ENCODE peak calls at places on chromosomes 4 and X, in six cellular contexts. P, D, R, C, F and U are unnamed samples.

GRCh38 chr4:13963601-13964000 is 336.1 kb upstream of the BOD1L1 start:
- DNase-seq in P (no peak), D (no peak), R (no peak), C (no peak), F (no peak), U (no peak)

GRCh38 chrX:27309406-27309805 is 153.7 kb downstream of the PPP4R3C start:
- DNase-seq in P (no peak), D (no peak), R (no peak), C (no peak), F (no peak), U (no peak)

GRCh38 chr4:132203618-132204017 is 945.5 kb upstream of the PCDH10 start:
- DNase-seq in P (no peak), D (no peak), R (no peak), C (no peak), F (no peak), U (no peak)

GRCh38 chr4:117874241-117874640 is 160.0 kb upstream of the NDST3 start:
- DNase-seq in P (no peak), D (no peak), R (no peak), C (no peak), F (no peak), U (no peak)

GRCh38 chr4:80788798-80789197 is 241.7 kb upstream of the BMP3 start:
- DNase-seq in P (no peak), D (no peak), R (no peak), C (no peak), F (no peak), U (no peak)

GRCh38 chr4:22607382-22607781 is 85.4 kb upstream of the GBA3 start:
- DNase-seq in P (no peak), D (peak), R (peak), C (no peak), F (peak), U (peak)

GRCh38 chr4:100870940-100871772 is 353.3 kb upstream of the EMCN start:
- DNase-seq in P (no peak), D (no peak), R (no peak), C (no peak), F (no peak), U (no peak)

GRCh38 chrX:116009348-116009747 is 161.2 kb upstream of the AGTR2 start:
- DNase-seq in P (no peak), D (no peak), R (no peak), C (no peak), F (no peak), U (no peak)

GRCh38 chr4:93888308-93888707 is 59.8 kb downstream of the ATOH1 start:
- DNase-seq in P (no peak), D (no peak), R (no peak), C (no peak), F (no peak), U (no peak)

GRCh38 chrX:133307094-133307493 is 88.9 kb upstream of the TFDP3 start:
- DNase-seq in P (no peak), D (no peak), R (no peak), C (no peak), F (no peak), U (no peak)

GRCh38 chr4:138919094-138919936 is 96.3 kb upstream of the NOCT start:
- DNase-seq in P (peak), D (peak), R (peak), C (peak), F (peak), U (peak)

GRCh38 chr4:80452768-80453167 is 117.2 kb downstream of the CFAP299 start:
- DNase-seq in P (no peak), D (no peak), R (no peak), C (no peak), F (no peak), U (no peak)

GRCh38 chrX:30570505-30570904 is 7.1 kb downstream of the TASL start:
- DNase-seq in P (no peak), D (peak), R (no peak), C (no peak), F (peak), U (no peak)

GRCh38 chrX:94936722-94937121 is 1262.7 kb downstream of the FAM133A start:
- DNase-seq in P (no peak), D (no peak), R (no peak), C (no peak), F (no peak), U (no peak)

GRCh38 chr4:1050486-1051213 is 39.2 kb downstream of the FGFRL1 start:
- DNase-seq in P (peak), D (peak), R (no peak), C (no peak), F (no peak), U (no peak)

GRCh38 chr4:113162089-113162488 is 112.6 kb downstream of the ANK2 start:
- DNase-seq in P (no peak), D (no peak), R (no peak), C (no peak), F (no peak), U (no peak)

GRCh38 chr4:18194278-18194677 is 172.7 kb upstream of the LCORL start:
- DNase-seq in P (no peak), D (no peak), R (no peak), C (no peak), F (no peak), U (no peak)

GRCh38 chr4:101753702-101754101 is 36.8 kb upstream of the BANK1 start:
- DNase-seq in P (no peak), D (no peak), R (no peak), C (no peak), F (no peak), U (no peak)

GRCh38 chrX:150201841-150202240 is 161.3 kb upstream of the MAMLD1 start:
- DNase-seq in P (no peak), D (no peak), R (no peak), C (no peak), F (no peak), U (no peak)

GRCh38 chr4:1315306-1315705 is 25.6 kb downstream of the MAEA start:
- DNase-seq in P (no peak), D (no peak), R (no peak), C (no peak), F (no peak), U (no peak)

GRCh38 chr4:156362581-156362980 is 408.9 kb upstream of the CTSO start:
- DNase-seq in P (no peak), D (no peak), R (no peak), C (no peak), F (no peak), U (no peak)

GRCh38 chrX:39308126-39308525 is 506.9 kb downstream of the MID1IP1 start:
- DNase-seq in P (no peak), D (no peak), R (no peak), C (no peak), F (no peak), U (no peak)

GRCh38 chr4:139144161-139144859 is 32.7 kb downstream of the ELF2 start:
- DNase-seq in P (no peak), D (no peak), R (no peak), C (no peak), F (no peak), U (no peak)

GRCh38 chr4:152678841-152679240 is 956 bp downstream of the TMEM154 start:
- DNase-seq in P (no peak), D (no peak), R (no peak), C (no peak), F (no peak), U (no peak)

GRCh38 chr4:102343964-102344519 is 1.2 kb downstream of the SLC39A8 start:
- DNase-seq in P (peak), D (no peak), R (no peak), C (peak), F (no peak), U (no peak)

GRCh38 chr4:7392438-7393374 is 42.0 kb downstream of the PSAPL1 start:
- DNase-seq in P (no peak), D (peak), R (no peak), C (no peak), F (no peak), U (no peak)
- TF ChIP-seq CHD2 in P (no peak), D (no peak), R (no peak), C (no peak), F (no peak), U (no peak)

GRCh38 chr4:8410066-8410600 is 30.4 kb downstream of the ACOX3 start:
- DNase-seq in P (no peak), D (no peak), R (no peak), C (no peak), F (no peak), U (no peak)

GRCh38 chr4:8407756-8408155 is 32.8 kb downstream of the ACOX3 start:
- DNase-seq in P (no peak), D (no peak), R (no peak), C (no peak), F (no peak), U (no peak)

GRCh38 chr4:8410641-8411271 is 29.8 kb downstream of the ACOX3 start:
- DNase-seq in P (peak), D (peak), R (peak), C (no peak), F (peak), U (peak)

GRCh38 chr4:8411351-8412180 is 29.0 kb downstream of the ACOX3 start:
- DNase-seq in P (no peak), D (no peak), R (no peak), C (no peak), F (no peak), U (no peak)

DNA sequence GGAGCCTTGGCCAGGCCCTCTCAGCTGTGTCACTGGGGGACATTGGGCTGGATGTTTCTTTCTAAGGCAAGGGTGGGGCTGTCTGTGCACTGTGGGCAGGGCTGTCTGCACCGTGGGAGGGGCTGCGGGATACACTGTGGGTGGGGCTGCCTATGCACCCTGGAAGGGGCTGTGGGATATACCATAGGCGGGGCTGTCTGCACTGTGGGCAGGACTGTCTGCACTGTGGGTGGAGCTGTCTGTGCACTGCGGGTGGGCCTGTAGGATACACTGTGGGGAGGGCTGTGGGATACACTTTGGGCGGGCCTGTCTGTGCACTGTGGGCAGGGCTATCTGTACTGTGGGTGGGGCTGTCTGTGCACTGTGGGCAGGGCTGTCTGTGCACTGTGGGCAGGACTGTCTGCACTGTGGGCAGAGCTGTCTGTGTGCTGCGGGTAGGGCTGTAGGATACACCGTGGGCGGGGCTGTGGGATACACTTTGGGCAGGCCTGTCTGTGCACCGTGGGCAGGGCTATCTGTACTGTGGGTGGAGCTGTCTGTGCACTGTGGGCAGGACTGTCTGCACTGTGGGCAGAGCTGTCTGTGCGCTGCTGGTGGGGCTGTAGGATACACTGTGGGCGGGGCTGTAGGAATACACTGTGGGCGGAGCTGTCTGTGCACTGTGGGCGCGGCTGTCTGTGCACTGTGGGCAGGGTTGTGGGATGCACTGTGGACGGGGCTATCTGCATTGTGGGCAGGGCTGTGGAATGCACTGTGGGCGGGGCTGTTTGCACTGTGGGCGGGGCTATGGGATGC is 31.1 kb downstream of the ACOX3 start:
- DNase-seq in P (peak), D (peak), R (no peak), C (no peak), F (no peak), U (no peak)
- TF ChIP-seq CHD2 in P (no peak), D (no peak), R (no peak), C (no peak), F (no peak), U (no peak)

DNA sequence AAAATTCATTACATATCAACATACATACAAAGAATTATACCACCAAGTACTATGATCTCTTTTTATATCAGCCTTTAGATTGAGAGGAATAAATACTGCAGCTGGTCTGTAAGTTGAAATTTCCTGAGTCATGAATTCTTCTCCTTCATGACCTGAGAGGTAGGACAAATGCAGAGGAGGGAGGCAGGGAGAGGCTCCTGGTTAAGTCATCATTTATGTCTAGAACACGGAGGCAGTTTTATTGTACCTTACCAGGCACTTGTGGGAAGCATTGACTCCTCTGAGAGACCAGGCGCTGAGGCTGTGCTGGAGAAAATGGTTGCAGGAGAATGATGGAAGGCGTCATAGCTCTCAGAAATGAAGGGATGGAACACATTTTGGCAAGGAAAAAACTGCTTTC is 12.5 kb upstream of the CASK start:
- DNase-seq in P (no peak), D (no peak), R (no peak), C (no peak), F (no peak), U (no peak)
- TF ChIP-seq CHD2 in P (no peak), D (no peak), R (no peak), C (no peak), F (no peak), U (no peak)

DNA sequence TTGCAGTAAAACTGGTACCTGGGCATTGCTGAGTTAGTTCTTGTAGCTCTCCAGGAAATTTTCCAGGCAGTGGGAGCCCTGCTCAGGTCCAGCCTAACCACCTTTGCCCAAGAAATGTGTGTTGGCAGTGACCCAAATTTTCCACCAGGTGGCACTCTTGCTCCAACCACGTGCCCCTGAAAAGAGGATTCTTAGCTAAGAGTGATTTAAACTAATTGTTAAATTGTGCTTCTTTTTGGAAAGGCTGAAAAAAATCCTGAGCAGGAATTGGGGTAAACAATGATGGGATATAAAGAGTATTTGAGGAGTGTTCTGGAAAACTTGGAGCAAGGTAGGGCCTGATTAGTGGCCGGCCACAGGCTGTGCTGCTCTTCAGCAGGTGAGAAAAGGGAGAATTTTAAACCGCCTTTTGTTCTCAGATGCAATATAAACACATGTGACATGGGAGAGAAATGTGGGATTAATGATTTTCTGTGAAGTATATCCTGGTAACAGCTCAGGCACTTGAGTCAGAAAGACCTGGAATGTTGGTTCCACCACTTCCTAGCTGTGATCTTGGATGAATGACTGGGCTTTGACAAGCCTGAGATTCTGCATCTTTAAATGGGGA is 219.6 kb downstream of the PTTG2 start:
- DNase-seq in P (peak), D (peak), R (no peak), C (peak), F (peak), U (peak)
- TF ChIP-seq CHD2 in P (no peak), D (no peak), R (no peak), C (no peak), F (no peak), U (no peak)

DNA sequence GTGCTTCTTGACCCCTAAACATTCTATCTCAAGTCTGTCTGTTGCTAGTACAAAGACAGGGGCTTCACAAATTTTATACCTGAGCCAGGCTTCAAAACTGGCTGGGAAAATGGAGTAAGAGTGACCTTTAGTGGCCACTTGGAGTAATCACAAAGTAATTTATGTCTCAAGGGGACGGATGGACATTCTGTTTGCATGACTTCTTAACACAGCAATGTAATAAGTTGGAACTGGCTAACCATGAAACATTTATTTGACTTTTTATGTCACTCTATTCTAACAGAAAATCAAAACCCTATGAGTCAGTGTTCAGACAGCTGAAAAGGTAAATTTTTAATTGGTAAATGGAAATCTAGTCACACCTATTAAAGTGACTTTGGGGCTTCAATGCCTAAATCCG is 600.6 kb downstream of the ANKRD50 start:
- DNase-seq in P (peak), D (peak), R (peak), C (no peak), F (peak), U (peak)
- TF ChIP-seq CHD2 in P (no peak), D (no peak), R (no peak), C (no peak), F (no peak), U (no peak)

GRCh38 chr4:99818661-99819060 is 2.0 kb downstream of the DAPP1 start:
- DNase-seq in P (no peak), D (no peak), R (no peak), C (no peak), F (no peak), U (no peak)

GRCh38 chr4:99816611-99817309 is at the start of gene DAPP1:
- DNase-seq in P (no peak), D (no peak), R (no peak), C (peak), F (no peak), U (no peak)

GRCh38 chr4:99817310-99817885 is 771 bp downstream of the DAPP1 start:
- DNase-seq in P (no peak), D (no peak), R (no peak), C (no peak), F (no peak), U (no peak)

GRCh38 chr4:99811850-99812249 is 4.8 kb upstream of the DAPP1 start:
- DNase-seq in P (peak), D (no peak), R (no peak), C (no peak), F (peak), U (no peak)

DNA sequence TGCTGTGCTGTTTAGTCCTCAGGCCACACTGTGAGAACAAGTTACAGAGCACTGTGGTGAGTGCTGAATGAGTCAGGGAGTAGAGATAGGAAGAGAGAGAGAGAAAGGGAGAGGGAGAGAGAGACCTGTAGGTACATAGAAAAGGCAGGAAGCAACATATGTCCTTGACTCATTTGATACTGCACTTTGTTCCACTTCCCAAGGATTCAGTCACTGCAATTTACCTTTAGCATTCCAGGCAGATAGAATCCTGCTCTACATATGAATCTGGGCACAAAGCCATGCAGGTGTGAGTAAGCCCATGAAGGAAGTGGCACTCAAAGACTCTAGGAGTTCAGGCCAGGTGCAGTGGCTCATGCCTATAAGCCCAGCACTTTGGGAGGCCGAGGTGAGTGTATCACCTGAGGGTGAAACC is 1.0 kb upstream of the DAPP1 start:
- DNase-seq in P (no peak), D (no peak), R (no peak), C (no peak), F (peak), U (no peak)
- TF ChIP-seq CHD2 in P (no peak), D (no peak), R (no peak), C (no peak), F (no peak), U (no peak)

GRCh38 chr4:76473186-76473585 is 38.2 kb downstream of the SHROOM3 start:
- DNase-seq in P (no peak), D (no peak), R (no peak), C (no peak), F (no peak), U (no peak)
- TF ChIP-seq CHD2 in P (no peak), D (no peak), R (no peak), C (no peak), F (no peak), U (no peak)

DNA sequence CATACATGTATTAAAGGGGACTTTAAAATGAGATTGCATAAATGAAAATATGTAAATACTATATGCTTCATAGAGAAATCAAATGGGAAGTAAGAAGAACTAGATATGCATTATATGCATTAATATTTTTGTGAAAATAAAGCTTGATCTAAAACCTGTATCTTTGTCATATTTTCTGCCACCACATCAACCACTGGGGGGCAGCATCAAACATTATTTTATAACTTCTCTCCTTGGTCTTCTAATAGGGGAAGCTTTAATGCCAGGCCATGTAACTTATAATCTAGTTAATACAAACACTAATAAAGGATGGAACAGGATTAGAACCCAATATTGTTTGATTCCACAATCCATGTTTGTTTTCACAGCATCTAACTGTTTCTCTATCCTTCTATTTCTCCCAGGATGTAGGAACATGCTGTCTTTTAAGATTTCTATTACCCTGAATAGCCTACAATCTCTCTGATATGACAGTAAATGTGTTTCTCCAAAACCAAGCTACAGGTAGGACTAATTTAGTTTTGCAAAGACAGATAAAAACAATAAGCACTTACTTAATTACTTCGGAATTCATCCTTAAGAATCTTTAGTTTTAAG is 10.0 kb downstream of the QRFPR start:
- DNase-seq in P (peak), D (peak), R (no peak), C (no peak), F (peak), U (no peak)
- TF ChIP-seq CHD2 in P (no peak), D (no peak), R (no peak), C (no peak), F (no peak), U (no peak)

DNA sequence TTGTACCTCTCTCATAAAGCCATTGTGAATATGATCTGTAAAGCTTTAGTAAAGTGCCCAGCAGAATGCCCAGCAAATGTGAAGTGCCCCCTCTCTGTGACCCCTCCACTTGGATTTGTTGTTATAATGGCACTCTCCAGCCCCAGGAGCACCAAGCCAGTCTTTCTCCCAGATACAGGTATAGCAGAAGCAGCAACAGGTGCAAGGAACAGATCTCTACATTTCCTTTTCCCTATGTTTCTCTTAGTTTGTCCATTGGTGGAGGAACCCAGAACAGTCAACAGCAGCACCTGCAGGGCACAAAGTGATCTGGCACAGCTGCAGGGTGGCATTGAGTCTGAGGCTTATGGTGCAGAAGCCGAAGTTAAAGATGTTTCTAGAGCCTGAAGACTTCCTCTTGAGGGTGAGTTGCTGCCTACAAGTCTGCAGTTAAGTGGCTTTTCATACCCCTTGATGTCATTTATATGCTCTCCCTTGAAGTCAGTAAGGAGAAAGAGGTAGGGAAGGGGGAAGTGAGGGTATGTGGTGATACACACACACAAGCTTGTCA is 16.1 kb upstream of the CXCL3 start:
- DNase-seq in P (no peak), D (no peak), R (no peak), C (no peak), F (no peak), U (no peak)
- TF ChIP-seq CHD2 in P (no peak), D (no peak), R (no peak), C (no peak), F (no peak), U (no peak)